ENCODE peak calls at places on chromosomes 16 and 17, in seven cellular contexts. A is lower leg skin, N is IMR-90, L is A549, H is prostate gland, Z is adrenal gland, F is HepG2. V is an unnamed sample.
A peak's percentile ranks its signal among the peaks of the same experiment; 100 is the strongest.

GRCh38 chr17:57868007-57868774 is 18.3 kb upstream of the MRPS23 start:
- DNase-seq in A (peak; percentile 79), N (peak; percentile 94), L (peak; percentile 97), H (peak; percentile 78), Z (peak; percentile 85), F (peak; percentile 59), V (peak; percentile 26)

GRCh38 chr17:31321481-31321880 is at the start of gene EVI2A:
- DNase-seq in A (no peak), N (peak; percentile 88), L (no peak), H (no peak), Z (peak; percentile 24), F (no peak), V (no peak)

GRCh38 chr17:29777663-29778062 is 152.4 kb downstream of the SSH2 start:
- DNase-seq in A (no peak), N (no peak), L (no peak), H (no peak), Z (no peak), F (peak; percentile 9), V (no peak)

GRCh38 chr16:67950335-67950843 is 6.5 kb upstream of the LCAT start:
- DNase-seq in A (no peak), N (no peak), L (no peak), H (no peak), Z (no peak), F (no peak), V (no peak)

GRCh38 chr16:84647830-84648594 is at the start of gene KLHL36:
- DNase-seq in A (peak; percentile 38), N (no peak), L (peak; percentile 82), H (peak; percentile 49), Z (peak; percentile 46), F (no peak), V (peak; percentile 63)

GRCh38 chr16:87636050-87636684 is 33.9 kb downstream of the JPH3 start:
- DNase-seq in A (peak; percentile 68), N (peak; percentile 64), L (peak; percentile 98), H (peak; percentile 47), Z (peak; percentile 92), F (peak; percentile 75), V (peak; percentile 73)

GRCh38 chr16:58885528-58886170 is 151.5 kb upstream of the GOT2 start:
- DNase-seq in A (no peak), N (no peak), L (no peak), H (no peak), Z (no peak), F (no peak), V (no peak)

GRCh38 chr16:72299684-72300243 is 127.8 kb upstream of the PMFBP1 start:
- DNase-seq in A (no peak), N (no peak), L (no peak), H (no peak), Z (no peak), F (peak; percentile 75), V (no peak)

GRCh38 chr16:66272461-66272860 is 94.0 kb upstream of the CDH5 start:
- DNase-seq in A (no peak), N (no peak), L (no peak), H (no peak), Z (no peak), F (no peak), V (no peak)

GRCh38 chr17:68509151-68510057 is 2.8 kb upstream of the PRKAR1A start:
- DNase-seq in A (peak; percentile 43), N (no peak), L (no peak), H (no peak), Z (peak; percentile 58), F (peak; percentile 77), V (no peak)

GRCh38 chr17:76538941-76539340 is 903 bp upstream of the PRCD start:
- DNase-seq in A (no peak), N (no peak), L (no peak), H (no peak), Z (no peak), F (no peak), V (no peak)

DNA sequence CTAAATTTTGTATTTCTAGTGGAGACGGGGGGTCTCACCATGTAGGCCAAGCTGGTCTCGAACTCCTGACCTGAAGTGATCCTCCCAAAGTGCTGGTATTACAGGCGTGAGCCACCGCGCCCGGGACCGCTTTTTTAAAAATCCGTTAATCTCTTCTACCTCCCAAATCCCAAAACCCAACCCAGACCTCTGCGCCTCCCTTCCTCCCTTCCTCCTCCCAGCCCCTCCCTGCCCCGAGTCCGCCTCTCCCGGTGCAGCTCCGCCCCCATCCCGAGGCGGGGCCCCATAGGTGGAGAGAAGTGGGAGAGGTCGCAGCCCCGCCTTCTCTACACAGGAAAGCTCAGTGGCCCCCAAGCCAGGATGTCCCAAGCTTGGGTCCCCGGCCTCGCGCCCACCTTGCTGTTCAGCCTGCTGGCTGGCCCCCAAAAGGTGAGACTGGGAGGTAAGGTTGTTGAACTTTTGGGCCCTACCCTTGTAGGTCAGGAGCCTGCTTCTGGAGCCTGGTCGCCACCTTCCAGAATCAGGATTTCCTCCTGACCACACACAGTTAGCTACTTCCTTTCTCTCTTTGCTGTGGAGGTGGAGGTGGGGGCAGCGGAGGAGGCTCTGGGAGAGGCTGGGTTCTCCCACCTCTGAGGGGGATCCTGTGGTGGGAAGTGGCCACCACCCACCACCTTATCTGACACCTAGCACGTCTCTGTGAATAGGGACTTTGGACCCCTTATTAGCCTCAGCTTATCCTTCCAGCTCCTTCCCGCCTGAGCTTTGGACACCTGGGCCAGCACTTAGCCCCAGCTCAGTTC is at the start of gene TMEM92:
- DNase-seq in A (no peak), N (no peak), L (peak; percentile 86), H (no peak), Z (no peak), F (no peak), V (no peak)
- TF ChIP-seq POLR2A in A (no peak), N (no peak), L (no peak), H (peak; percentile 54), Z (no peak), F (no peak), V (no peak)

DNA sequence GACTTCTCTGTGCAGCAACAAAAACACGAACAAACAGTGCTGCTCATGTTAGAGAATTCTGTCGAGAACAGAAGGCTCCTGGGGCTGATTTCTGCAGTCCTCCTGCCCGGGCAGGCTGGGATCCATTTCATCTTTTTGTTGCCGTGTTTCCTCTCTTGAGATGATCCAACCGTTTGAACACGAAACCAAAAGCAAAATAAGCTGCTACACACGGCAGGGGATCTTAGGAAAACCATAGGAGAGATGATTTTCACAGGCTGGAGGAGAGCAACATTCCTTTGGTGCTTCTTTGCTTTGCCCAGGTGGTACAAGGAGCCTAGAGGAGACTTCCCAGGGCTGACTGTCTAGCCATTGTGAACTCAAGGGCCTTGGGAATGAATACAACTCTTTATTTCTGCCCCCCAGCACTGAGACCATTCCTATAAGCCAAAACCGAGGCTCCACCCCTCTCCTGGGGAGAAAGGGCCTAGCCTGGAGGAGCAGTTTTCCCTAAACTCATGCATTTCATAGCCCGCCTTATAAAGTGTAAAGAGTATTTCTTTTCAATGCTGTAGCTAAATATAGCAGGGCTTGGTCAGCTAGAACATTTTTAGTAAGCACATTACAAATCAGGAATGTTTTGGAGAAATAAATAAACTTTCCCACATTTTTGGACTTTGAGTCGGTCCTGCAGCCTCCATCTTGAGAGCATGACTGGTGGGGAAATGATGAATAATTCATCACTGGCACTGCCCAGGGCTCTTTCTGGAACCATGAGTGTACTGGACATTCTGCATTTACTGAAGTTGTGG is 7.7 kb downstream of the FOXL1 start:
- DNase-seq in A (no peak), N (peak; percentile 93), L (no peak), H (no peak), Z (no peak), F (no peak), V (no peak)
- TF ChIP-seq POLR2A in A (no peak), N (peak; percentile 56), L (no peak), H (no peak), Z (no peak), F (no peak), V (no peak)

GRCh38 chr17:40076595-40076994 is 13.8 kb downstream of the THRA start:
- DNase-seq in A (no peak), N (no peak), L (no peak), H (no peak), Z (no peak), F (no peak), V (peak; percentile 78)

GRCh38 chr17:40074871-40075215 is 12.1 kb downstream of the THRA start:
- DNase-seq in A (no peak), N (no peak), L (no peak), H (no peak), Z (no peak), F (no peak), V (no peak)

GRCh38 chr17:40074175-40074512 is 11.4 kb downstream of the THRA start:
- DNase-seq in A (no peak), N (no peak), L (no peak), H (no peak), Z (no peak), F (no peak), V (no peak)

GRCh38 chr17:40076101-40076498 is 13.3 kb downstream of the THRA start:
- DNase-seq in A (no peak), N (no peak), L (no peak), H (no peak), Z (no peak), F (no peak), V (no peak)

DNA sequence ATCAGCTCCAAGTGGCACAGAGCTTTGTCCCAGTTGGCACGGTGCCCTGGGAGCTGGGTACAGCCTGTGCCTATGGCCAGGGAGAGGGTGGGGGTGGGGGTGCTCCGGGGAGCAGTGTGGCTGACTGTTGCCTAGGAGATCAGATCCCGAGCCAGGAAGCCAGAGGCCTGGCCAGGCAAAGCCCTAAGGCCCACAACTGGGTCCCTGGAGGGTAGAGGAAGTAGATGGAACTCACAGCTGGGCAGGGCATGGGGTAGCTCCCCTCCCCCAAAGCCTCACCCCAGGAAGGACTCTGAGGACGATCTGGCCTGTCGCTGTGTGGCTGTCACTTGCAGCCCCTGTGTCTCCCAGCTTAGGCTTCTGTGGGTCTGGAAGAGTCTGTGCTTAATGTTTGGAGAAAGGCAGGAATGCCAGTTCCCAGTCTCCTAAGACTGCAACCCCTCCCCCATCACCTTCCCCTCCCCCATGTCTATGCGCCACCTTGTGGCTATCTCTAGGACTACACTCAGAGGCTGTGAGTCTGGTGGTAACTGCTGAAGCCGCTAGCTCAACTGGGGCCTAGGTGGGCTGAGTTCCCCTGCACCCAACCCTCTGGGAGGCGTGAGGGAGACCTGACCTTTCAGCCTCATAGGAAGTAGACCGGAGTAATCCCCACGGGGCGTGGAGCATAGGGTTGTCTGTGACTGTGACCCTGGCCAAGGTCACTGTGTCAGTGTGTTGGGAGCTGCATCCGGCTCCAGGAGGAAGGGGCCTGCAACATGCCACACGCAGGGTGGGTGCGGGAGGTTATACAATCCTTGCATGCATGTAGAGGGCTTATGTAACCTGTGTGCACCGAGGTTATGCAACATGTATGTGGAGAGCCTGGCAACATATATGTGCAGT is 12.7 kb downstream of the THRA start:
- DNase-seq in A (peak; percentile 75), N (peak; percentile 48), L (no peak), H (peak; percentile 85), Z (peak; percentile 86), F (peak; percentile 71), V (peak; percentile 87)
- TF ChIP-seq POLR2A in A (no peak), N (no peak), L (no peak), H (peak; percentile 20), Z (peak; percentile 7), F (no peak), V (peak; percentile 20)

GRCh38 chr16:29662000-29662728 is 883 bp upstream of the SPN start:
- DNase-seq in A (no peak), N (no peak), L (no peak), H (no peak), Z (no peak), F (no peak), V (no peak)

GRCh38 chr16:29663829-29664132 is 734 bp downstream of the SPN start:
- DNase-seq in A (no peak), N (no peak), L (no peak), H (no peak), Z (no peak), F (no peak), V (no peak)

GRCh38 chr16:29662729-29663019 is 373 bp upstream of the SPN start:
- DNase-seq in A (no peak), N (no peak), L (no peak), H (no peak), Z (no peak), F (no peak), V (no peak)

GRCh38 chr16:29664133-29664912 is 1.3 kb downstream of the SPN start:
- DNase-seq in A (no peak), N (no peak), L (no peak), H (no peak), Z (peak; percentile 31), F (no peak), V (peak; percentile 79)

GRCh38 chr16:29663020-29663828 is at the start of gene SPN:
- DNase-seq in A (no peak), N (no peak), L (no peak), H (no peak), Z (no peak), F (no peak), V (peak; percentile 88)
- TF ChIP-seq POLR2A in A (no peak), N (no peak), L (no peak), H (no peak), Z (no peak), F (no peak), V (peak; percentile 91)